ENCODE peak calls at places on chromosomes 7 and 10, in eight cellular contexts. E is heart right ventricle, P is upper lobe of right lung, H is HCT116, V is hepatocyte, C is A549, L is lower lobe of right lung, S is endodermal cell. X is an unnamed sample. For H3K4me1, the result is how much of the 10 kb centered on the place peaks cover.

GRCh38 chr10:5291501-5292195 is 73.1 kb upstream of the UCN3 start:
- DNase-seq in E (peak), P (peak), H (peak), V (peak), C (peak), L (peak), S (no peak), X (no peak)

GRCh38 chr10:7541137-7542087 is 125.4 kb downstream of the ITIH5 start:
- DNase-seq in E (peak), P (no peak), H (no peak), V (peak), C (no peak), L (peak), S (peak), X (peak)

GRCh38 chr10:127347202-127347959 is 151.0 kb upstream of the INSYN2A start:
- DNase-seq in E (no peak), P (no peak), H (no peak), V (no peak), C (no peak), L (no peak), S (no peak), X (no peak)

GRCh38 chr7:65438593-65438992 is 64.9 kb downstream of the ZNF92 start:
- DNase-seq in E (no peak), P (no peak), H (peak), V (peak), C (no peak), L (no peak), S (no peak), X (no peak)

GRCh38 chr10:12195281-12195602 is 449 bp downstream of the NUDT5 start:
- DNase-seq in E (no peak), P (no peak), H (no peak), V (no peak), C (no peak), L (no peak), S (no peak), X (no peak)

GRCh38 chr7:149855368-149856305 is 17.5 kb downstream of the ZNF862 start:
- DNase-seq in E (no peak), P (no peak), H (peak), V (peak), C (no peak), L (no peak), S (peak), X (no peak)

GRCh38 chr10:131751827-131752775 is 148.7 kb upstream of the PPP2R2D start:
- DNase-seq in E (no peak), P (no peak), H (no peak), V (no peak), C (no peak), L (no peak), S (peak), X (no peak)

GRCh38 chr7:150988230-150989226 is 2.3 kb upstream of the NOS3 start:
- DNase-seq in E (peak), P (no peak), H (no peak), V (peak), C (no peak), L (no peak), S (peak), X (peak)

GRCh38 chr10:42491001-42491592 is 147.3 kb downstream of the ZNF33B start:
- DNase-seq in E (no peak), P (no peak), H (no peak), V (no peak), C (no peak), L (no peak), S (no peak), X (no peak)

GRCh38 chr10:17088118-17088806 is 41.3 kb downstream of the CUBN start:
- DNase-seq in E (no peak), P (no peak), H (no peak), V (no peak), C (peak), L (no peak), S (no peak), X (no peak)

GRCh38 chr7:150335774-150336112 is 5.7 kb downstream of the RARRES2 start:
- DNase-seq in E (no peak), P (peak), H (no peak), V (no peak), C (no peak), L (no peak), S (no peak), X (no peak)

GRCh38 chr10:46226900-46227558 is 59.8 kb upstream of the ANTXRL start:
- DNase-seq in E (no peak), P (peak), H (no peak), V (no peak), C (no peak), L (no peak), S (peak), X (no peak)

GRCh38 chr10:99742240-99742639 is 10.2 kb downstream of the CUTC start:
- DNase-seq in E (no peak), P (no peak), H (no peak), V (no peak), C (no peak), L (no peak), S (no peak), X (no peak)

GRCh38 chr10:29499993-29500537 is 134.7 kb downstream of the SVIL start:
- DNase-seq in E (no peak), P (no peak), H (no peak), V (no peak), C (no peak), L (no peak), S (no peak), X (no peak)

GRCh38 chr7:127882313-127882920 is 148.8 kb downstream of the LRRC4 start:
- DNase-seq in E (no peak), P (no peak), H (no peak), V (no peak), C (no peak), L (no peak), S (no peak), X (no peak)

GRCh38 chr10:72045586-72045985 is 42.8 kb downstream of the SPOCK2 start:
- DNase-seq in E (no peak), P (no peak), H (no peak), V (no peak), C (no peak), L (no peak), S (no peak), X (no peak)

GRCh38 chr7:15747187-15748111 is 61.0 kb upstream of the MEOX2 start:
- DNase-seq in E (no peak), P (no peak), H (no peak), V (no peak), C (no peak), L (no peak), S (no peak), X (no peak)

GRCh38 chr7:130662426-130662825 is 6.1 kb downstream of the COPG2 start:
- DNase-seq in E (no peak), P (no peak), H (no peak), V (no peak), C (no peak), L (no peak), S (no peak), X (no peak)

GRCh38 chr7:156892086-156892800 is 740 bp downstream of the LMBR1 start:
- DNase-seq in E (peak), P (peak), H (no peak), V (peak), C (no peak), L (peak), S (peak), X (peak)

GRCh38 chr10:97849491-97850402 is at the start of gene GOLGA7B:
- DNase-seq in E (peak), P (peak), H (no peak), V (peak), C (peak), L (peak), S (peak), X (peak)

GRCh38 chr7:75599244-75599771 is 107.2 kb downstream of the SPDYE5 start:
- DNase-seq in E (peak), P (no peak), H (no peak), V (no peak), C (no peak), L (no peak), S (peak), X (no peak)

GRCh38 chr7:90212149-90212495 is 582 bp downstream of the STEAP2 start:
- DNase-seq in E (no peak), P (no peak), H (no peak), V (no peak), C (peak), L (no peak), S (no peak), X (peak)

GRCh38 chr7:116185956-116186355 is 24.4 kb upstream of the TES start:
- DNase-seq in E (no peak), P (no peak), H (no peak), V (no peak), C (no peak), L (no peak), S (no peak), X (no peak)

DNA sequence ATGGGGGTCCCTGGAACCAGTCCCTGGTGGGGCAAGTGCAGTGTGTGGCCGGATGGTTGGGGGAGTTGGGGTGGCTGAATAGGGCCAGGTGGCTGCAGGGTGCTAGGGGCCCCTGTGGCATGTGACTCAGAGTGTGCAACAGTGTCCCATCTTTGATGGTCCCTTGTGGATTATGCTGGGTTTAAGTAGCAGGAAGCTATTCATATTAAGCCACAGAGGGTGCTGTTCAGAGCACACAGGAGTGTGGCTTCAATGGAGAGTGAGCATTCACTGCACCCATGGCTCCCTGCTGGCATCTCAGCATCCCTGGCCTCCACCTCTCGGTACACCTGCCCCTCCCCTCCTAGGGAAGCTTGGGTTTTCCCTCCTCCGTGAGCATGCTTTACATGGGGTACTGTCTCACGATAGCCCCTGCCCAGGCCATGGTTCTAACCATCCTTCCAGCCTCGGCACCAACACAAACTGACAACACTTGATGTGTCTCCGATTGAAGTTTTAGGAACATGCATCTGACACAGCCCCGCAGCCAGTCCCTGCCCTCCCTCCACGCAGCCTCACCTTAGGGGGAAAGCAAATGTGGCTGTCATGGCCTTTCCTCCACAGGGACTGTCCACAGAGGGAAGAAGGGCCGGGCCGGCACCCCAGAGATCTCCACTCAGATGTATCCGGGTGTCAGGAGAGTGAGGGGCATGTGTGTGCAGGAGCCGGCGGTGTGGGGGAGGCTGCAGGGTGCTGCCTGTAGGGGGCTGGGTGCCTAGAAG is 30.4 kb upstream of the PPIF start:
- DNase-seq in E (no peak), P (peak), H (no peak), V (no peak), C (no peak), L (peak), S (no peak), X (no peak)
- H3K4me3 ChIP-seq in E (no peak), P (no peak), H (no peak), V (no peak), C (no peak), L (no peak), S (no peak), X (no peak)

GRCh38 chr7:25963733-25964132 is 188.3 kb upstream of the NFE2L3 start:
- DNase-seq in E (no peak), P (no peak), H (no peak), V (no peak), C (no peak), L (no peak), S (no peak), X (no peak)

GRCh38 chr7:25964483-25964961 is 187.5 kb upstream of the NFE2L3 start:
- DNase-seq in E (no peak), P (no peak), H (no peak), V (no peak), C (no peak), L (no peak), S (no peak), X (no peak)

GRCh38 chr7:25966469-25966868 is 185.5 kb upstream of the NFE2L3 start:
- DNase-seq in E (no peak), P (no peak), H (no peak), V (no peak), C (no peak), L (no peak), S (no peak), X (no peak)

GRCh38 chr7:25967278-25968204 is 184.5 kb upstream of the NFE2L3 start:
- DNase-seq in E (no peak), P (no peak), H (no peak), V (no peak), C (no peak), L (no peak), S (no peak), X (no peak)

DNA sequence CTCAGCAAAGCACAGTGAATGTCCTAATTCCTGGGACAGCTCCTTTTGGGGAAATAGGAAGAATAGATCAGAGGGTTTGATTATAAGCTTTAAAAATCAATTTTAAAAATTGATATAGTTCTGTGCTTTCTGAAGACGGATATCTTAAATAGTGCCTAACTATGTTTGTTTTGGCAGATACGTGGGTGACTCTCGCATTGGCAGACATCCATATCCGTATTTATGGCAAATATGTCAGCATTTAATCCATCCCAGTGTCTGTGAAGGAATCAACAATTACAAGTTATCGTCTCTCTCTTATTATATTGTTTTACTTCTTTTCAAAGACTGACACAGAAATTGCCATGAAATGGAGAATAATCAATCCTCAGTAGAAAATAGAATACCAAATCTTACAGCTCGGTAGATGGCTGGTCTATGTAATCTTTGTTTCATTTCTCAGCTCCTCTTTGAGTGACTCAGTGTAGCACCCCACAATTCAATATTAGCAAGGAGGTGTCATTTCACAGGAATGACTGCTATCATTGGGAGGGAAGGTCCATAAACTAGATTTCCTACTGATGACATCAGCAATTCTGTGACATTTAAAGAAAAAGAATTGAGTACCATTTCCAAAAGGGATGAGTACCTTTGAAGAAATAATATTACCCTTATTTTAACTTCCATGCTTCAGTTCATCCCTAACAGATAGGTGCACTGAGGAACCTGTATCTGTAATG is 186.4 kb upstream of the NFE2L3 start:
- DNase-seq in E (no peak), P (no peak), H (no peak), V (no peak), C (no peak), L (no peak), S (no peak), X (no peak)
- H3K4me1 ChIP-seq in E (under half), P (under half), H (under half), V (under half), C (under half), L (under half), S (under half), X (under half)

DNA sequence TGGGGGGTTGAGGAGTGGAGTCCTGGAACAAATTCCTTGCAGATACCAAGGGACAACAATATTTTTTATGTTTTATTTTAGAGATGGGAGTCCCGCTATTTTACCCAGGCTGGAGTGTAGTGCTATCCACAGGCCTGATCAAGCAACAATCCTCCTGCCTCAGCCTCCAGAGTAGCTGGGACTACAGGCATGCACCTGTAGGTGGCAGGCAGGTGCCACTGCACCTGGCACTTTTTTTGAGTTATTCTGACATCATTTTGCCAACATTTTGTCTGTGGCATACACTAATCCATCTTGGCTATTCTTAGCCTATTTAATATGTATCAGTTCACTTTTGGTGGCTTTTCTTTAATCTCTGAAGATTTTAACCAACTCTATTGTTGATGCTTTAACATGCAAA is 317.8 kb upstream of the MTPN start:
- DNase-seq in E (no peak), P (no peak), H (no peak), V (no peak), C (no peak), L (no peak), S (peak), X (no peak)
- TF ChIP-seq CTCF in E (no peak), P (no peak), H (peak), V (no peak), C (no peak), L (no peak), S (peak), X (no peak)

DNA sequence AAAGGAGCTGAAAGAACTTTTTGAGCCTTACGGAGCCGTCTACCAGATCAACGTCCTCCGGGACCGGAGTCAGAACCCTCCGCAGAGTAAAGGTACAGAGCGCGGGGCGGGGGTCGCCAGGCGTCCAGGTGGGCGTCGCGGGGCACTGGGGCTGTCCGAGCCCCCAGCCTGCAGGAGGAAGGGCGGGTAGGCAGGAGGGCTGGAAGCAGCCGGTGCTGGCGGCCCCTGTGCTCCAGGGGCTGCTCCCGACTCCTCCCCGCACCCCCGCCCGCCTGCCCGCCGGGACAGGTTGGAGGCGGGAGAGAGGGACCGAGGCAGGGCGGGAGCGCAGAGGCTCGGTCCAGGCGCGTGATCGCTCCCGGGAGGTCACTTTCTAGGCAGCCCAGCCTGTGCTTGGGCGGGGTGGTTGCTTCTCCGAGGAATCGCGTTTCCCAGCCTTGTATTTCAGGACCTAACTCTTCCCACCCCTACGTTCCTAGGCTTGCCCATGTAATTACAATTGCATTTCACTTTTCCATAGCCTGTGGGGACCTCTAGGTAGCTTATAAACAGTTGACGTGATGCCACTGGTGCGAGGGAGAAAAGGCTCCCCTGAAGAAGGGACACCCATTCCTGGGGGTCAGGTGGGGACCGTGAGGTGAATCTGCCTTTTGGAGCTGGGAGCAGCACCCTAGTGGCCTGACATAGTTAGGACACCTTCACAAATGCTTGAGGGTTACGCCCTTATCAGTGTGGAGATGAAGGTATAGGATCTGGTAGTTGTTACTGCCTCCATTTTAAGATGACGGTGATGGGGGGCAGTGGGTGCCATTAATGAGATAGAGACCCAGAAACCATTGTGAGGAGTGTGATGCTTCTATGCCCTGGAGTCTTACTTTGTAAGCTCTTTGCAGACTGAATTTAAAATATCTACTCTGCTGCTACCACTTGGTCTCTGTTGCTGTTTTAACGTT is 148.2 kb downstream of the CELF2 start:
- DNase-seq in E (peak), P (peak), H (no peak), V (peak), C (peak), L (peak), S (peak), X (no peak)
- H3K4me3 ChIP-seq in E (peak), P (peak), H (no peak), V (peak), C (no peak), L (peak), S (peak), X (no peak)

GRCh38 chr7:29891766-29892165 is 85.5 kb downstream of the WIPF3 start:
- DNase-seq in E (no peak), P (no peak), H (no peak), V (no peak), C (no peak), L (no peak), S (no peak), X (no peak)

GRCh38 chr7:29888006-29888405 is 81.7 kb downstream of the WIPF3 start:
- DNase-seq in E (no peak), P (no peak), H (no peak), V (no peak), C (no peak), L (no peak), S (no peak), X (no peak)

GRCh38 chr7:29889288-29889687 is 83.0 kb downstream of the WIPF3 start:
- DNase-seq in E (no peak), P (no peak), H (no peak), V (no peak), C (no peak), L (no peak), S (no peak), X (no peak)

GRCh38 chr7:29892231-29892630 is 85.9 kb downstream of the WIPF3 start:
- DNase-seq in E (no peak), P (no peak), H (no peak), V (no peak), C (no peak), L (no peak), S (no peak), X (no peak)

GRCh38 chr7:29890251-29890650 is 83.9 kb downstream of the WIPF3 start:
- DNase-seq in E (no peak), P (no peak), H (no peak), V (no peak), C (no peak), L (no peak), S (no peak), X (no peak)
- H3K4me1 ChIP-seq in E (under half), P (under half), H (under half), V (under half), C (under half), L (under half), S (under half), X (under half)

DNA sequence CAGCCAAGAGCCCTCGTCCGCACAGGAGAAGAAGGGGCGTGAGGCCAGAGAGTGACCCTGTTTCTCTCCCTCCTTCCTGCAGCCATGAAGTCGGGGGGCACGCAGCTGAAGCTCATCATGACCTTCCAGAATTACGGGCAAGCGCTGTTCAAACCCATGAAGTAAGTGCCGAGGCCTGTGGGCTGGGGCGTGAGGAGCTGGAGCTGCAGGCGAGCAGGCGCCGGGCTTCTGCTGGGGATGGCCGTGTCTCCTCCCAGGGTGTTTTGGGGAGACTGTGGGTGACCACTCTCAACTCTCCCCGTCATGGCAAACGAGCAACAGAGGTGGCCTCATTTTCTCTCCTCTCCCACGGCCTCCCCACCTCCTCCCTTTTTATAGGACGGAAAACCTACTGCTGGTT is 16.4 kb downstream of the FAM20C start:
- DNase-seq in E (no peak), P (no peak), H (no peak), V (no peak), C (no peak), L (no peak), S (no peak), X (no peak)
- TF ChIP-seq CTCF in E (no peak), P (no peak), H (no peak), V (no peak), C (no peak), L (no peak), S (no peak), X (no peak)

GRCh38 chr10:101938316-101939272 is 95.0 kb upstream of the KCNIP2 start:
- DNase-seq in E (no peak), P (no peak), H (peak), V (peak), C (no peak), L (no peak), S (no peak), X (no peak)
- H3K4me3 ChIP-seq in E (no peak), P (no peak), H (peak), V (no peak), C (no peak), L (no peak), S (no peak), X (no peak)